ENCODE peak calls at places on chromosomes 1 and 21, in four cellular contexts. S is SHP77 treated with DMSO at 0.1 percent for 48 hours; V is activated CD4-positive, CD25-positive, alpha-beta regulatory T cell treated with anti-CD3 and anti-CD28 coated beads, Interleukin-2, amount 50 U/mL, for 72 hours; X is tibial artery. L is an unnamed sample.

GRCh38 chr1:116311756-116312691 is 61.0 kb upstream of the ATP1A1 start:
- DNase-seq in S (no peak), V (no peak), X (no peak), L (no peak)

GRCh38 chr1:1122981-1123480 is 7.1 kb upstream of the C1orf159 start:
- DNase-seq in S (no peak), V (no peak), X (no peak), L (no peak)

GRCh38 chr1:48530727-48531351 is 58.8 kb upstream of the SPATA6 start:
- DNase-seq in S (peak; percentile 45), V (peak; percentile 51), X (no peak), L (no peak)

GRCh38 chr1:212791261-212791675 is 309 bp downstream of the NSL1 start:
- DNase-seq in S (peak; percentile 56), V (no peak), X (no peak), L (no peak)

GRCh38 chr1:12478612-12478985 is 139.4 kb downstream of the DHRS3 start:
- DNase-seq in S (no peak), V (no peak), X (no peak), L (no peak)

GRCh38 chr21:35627462-35627861 is 432.9 kb downstream of the SETD4 start:
- DNase-seq in S (no peak), V (no peak), X (no peak), L (no peak)

GRCh38 chr1:6490181-6491075 is 1.0 kb downstream of the PLEKHG5 start:
- DNase-seq in S (no peak), V (peak; percentile 73), X (no peak), L (no peak)

GRCh38 chr1:71413441-71414170 is 332.8 kb upstream of the ZRANB2 start:
- DNase-seq in S (no peak), V (no peak), X (no peak), L (no peak)

GRCh38 chr1:81738902-81739301 is 61.8 kb upstream of the ADGRL2 start:
- DNase-seq in S (no peak), V (no peak), X (no peak), L (no peak)

GRCh38 chr1:8875216-8875861 is 3.1 kb downstream of the ENO1 start:
- DNase-seq in S (no peak), V (no peak), X (no peak), L (no peak)

GRCh38 chr1:234938924-234939323 is 189.7 kb downstream of the TOMM20 start:
- DNase-seq in S (no peak), V (peak; percentile 6), X (peak; percentile 42), L (no peak)

GRCh38 chr21:44872568-44873355 is 728 bp downstream of the PTTG1IP start:
- DNase-seq in S (no peak), V (no peak), X (peak; percentile 77), L (no peak)

GRCh38 chr1:108947871-108948525 is 15.3 kb downstream of the CLCC1 start:
- DNase-seq in S (no peak), V (no peak), X (no peak), L (no peak)

GRCh38 chr21:46555678-46556077 is 49.2 kb downstream of the S100B start:
- DNase-seq in S (no peak), V (no peak), X (no peak), L (no peak)

GRCh38 chr1:89125571-89126233 is at the start of gene GBP2:
- DNase-seq in S (no peak), V (no peak), X (peak; percentile 64), L (no peak)

GRCh38 chr1:175171214-175171913 is 21.2 kb downstream of the KIAA0040 start:
- DNase-seq in S (no peak), V (no peak), X (no peak), L (no peak)

GRCh38 chr1:23473037-23473800 is 10.8 kb downstream of the ASAP3 start:
- DNase-seq in S (no peak), V (no peak), X (no peak), L (no peak)

GRCh38 chr1:221234821-221235220 is 355.6 kb downstream of the HLX start:
- DNase-seq in S (no peak), V (no peak), X (no peak), L (no peak)

GRCh38 chr1:35807614-35808375 is at the start of gene AGO4:
- DNase-seq in S (peak; percentile 33), V (peak; percentile 64), X (peak; percentile 74), L (peak; percentile 48)

GRCh38 chr1:17544951-17545350 is 5.5 kb downstream of the ARHGEF10L start:
- DNase-seq in S (no peak), V (no peak), X (no peak), L (no peak)

GRCh38 chr1:229425564-229426159 is 8.2 kb downstream of the ACTA1 start:
- DNase-seq in S (no peak), V (no peak), X (no peak), L (no peak)

GRCh38 chr21:41477641-41478318 is 30.2 kb downstream of the TMPRSS2 start:
- DNase-seq in S (no peak), V (no peak), X (no peak), L (no peak)

GRCh38 chr1:110211503-110212164 is 1.5 kb downstream of the KCNC4 start:
- DNase-seq in S (no peak), V (peak; percentile 55), X (no peak), L (no peak)

GRCh38 chr1:43349594-43350306 is 9.0 kb upstream of the CDC20 start:
- DNase-seq in S (no peak), V (no peak), X (peak; percentile 66), L (no peak)

GRCh38 chr1:22326372-22326915 is 125.2 kb upstream of the ZBTB40 start:
- DNase-seq in S (no peak), V (peak; percentile 27), X (peak; percentile 21), L (no peak)

GRCh38 chr1:1554926-1555915 is 14.8 kb upstream of the TMEM240 start:
- DNase-seq in S (no peak), V (no peak), X (no peak), L (no peak)